ENCODE peak calls at places on chromosomes 12 and 14, in six cellular contexts. One of them, this sample, is unnamed. For H3K4me1, the result is how much of the 10 kb centered on the place peaks cover.

GRCh38 chr12:90174198-90174510 is 465.5 kb upstream of the ATP2B1 start:
- DNase-seq in transverse colon: no peak
- DNase-seq in testis: no peak
- DNase-seq in vagina: no peak
- DNase-seq in uterus: no peak
- DNase-seq in HCT116: peak
- DNase-seq in this sample: no peak

GRCh38 chr12:76124456-76124855 is 40.0 kb upstream of the NAP1L1 start:
- DNase-seq in transverse colon: no peak
- DNase-seq in testis: no peak
- DNase-seq in vagina: no peak
- DNase-seq in uterus: no peak
- DNase-seq in HCT116: no peak
- DNase-seq in this sample: no peak

GRCh38 chr12:13211859-13212664 is 15.5 kb downstream of the EMP1 start:
- DNase-seq in transverse colon: peak
- DNase-seq in testis: peak
- DNase-seq in vagina: no peak
- DNase-seq in uterus: peak
- DNase-seq in HCT116: peak
- DNase-seq in this sample: no peak

GRCh38 chr14:93234798-93235197 is 27.7 kb downstream of the UBR7 start:
- DNase-seq in transverse colon: no peak
- DNase-seq in testis: no peak
- DNase-seq in vagina: no peak
- DNase-seq in uterus: no peak
- DNase-seq in HCT116: no peak
- DNase-seq in this sample: no peak

GRCh38 chr12:18139989-18140596 is 50.1 kb upstream of the RERGL start:
- DNase-seq in transverse colon: no peak
- DNase-seq in testis: no peak
- DNase-seq in vagina: no peak
- DNase-seq in uterus: no peak
- DNase-seq in HCT116: no peak
- DNase-seq in this sample: no peak

GRCh38 chr14:63848890-63849289 is 3.9 kb upstream of the SYNE2 start:
- DNase-seq in transverse colon: no peak
- DNase-seq in testis: no peak
- DNase-seq in vagina: no peak
- DNase-seq in uterus: no peak
- DNase-seq in HCT116: no peak
- DNase-seq in this sample: no peak

GRCh38 chr12:122437656-122438121 is 15.2 kb upstream of the CLIP1 start:
- DNase-seq in transverse colon: peak
- DNase-seq in testis: peak
- DNase-seq in vagina: no peak
- DNase-seq in uterus: peak
- DNase-seq in HCT116: no peak
- DNase-seq in this sample: no peak

GRCh38 chr12:116241157-116241772 is 36.2 kb downstream of the MED13L start:
- DNase-seq in transverse colon: no peak
- DNase-seq in testis: no peak
- DNase-seq in vagina: no peak
- DNase-seq in uterus: no peak
- DNase-seq in HCT116: no peak
- DNase-seq in this sample: no peak

GRCh38 chr14:89252887-89253532 is 164.0 kb downstream of the FOXN3 start:
- DNase-seq in transverse colon: no peak
- DNase-seq in testis: no peak
- DNase-seq in vagina: no peak
- DNase-seq in uterus: no peak
- DNase-seq in HCT116: no peak
- DNase-seq in this sample: peak

GRCh38 chr12:55685671-55686070 is 22.0 kb downstream of the ITGA7 start:
- DNase-seq in transverse colon: no peak
- DNase-seq in testis: no peak
- DNase-seq in vagina: no peak
- DNase-seq in uterus: no peak
- DNase-seq in HCT116: no peak
- DNase-seq in this sample: no peak

GRCh38 chr12:2963154-2963759 is 4.1 kb downstream of the TEAD4 start:
- DNase-seq in transverse colon: no peak
- DNase-seq in testis: no peak
- DNase-seq in vagina: no peak
- DNase-seq in uterus: no peak
- DNase-seq in HCT116: no peak
- DNase-seq in this sample: no peak

GRCh38 chr12:4383304-4383865 is 3.9 kb upstream of the FGF23 start:
- DNase-seq in transverse colon: no peak
- DNase-seq in testis: no peak
- DNase-seq in vagina: no peak
- DNase-seq in uterus: no peak
- DNase-seq in HCT116: no peak
- DNase-seq in this sample: no peak

GRCh38 chr14:27366596-27366995 is 768.8 kb upstream of the NOVA1 start:
- DNase-seq in transverse colon: no peak
- DNase-seq in testis: no peak
- DNase-seq in vagina: no peak
- DNase-seq in uterus: no peak
- DNase-seq in HCT116: no peak
- DNase-seq in this sample: no peak

GRCh38 chr12:76308866-76309265 is 39.3 kb downstream of the BBS10 start:
- DNase-seq in transverse colon: no peak
- DNase-seq in testis: no peak
- DNase-seq in vagina: no peak
- DNase-seq in uterus: no peak
- DNase-seq in HCT116: no peak
- DNase-seq in this sample: no peak

GRCh38 chr14:29521526-29522137 is 406.0 kb downstream of the PRKD1 start:
- DNase-seq in transverse colon: no peak
- DNase-seq in testis: peak
- DNase-seq in vagina: no peak
- DNase-seq in uterus: no peak
- DNase-seq in HCT116: no peak
- DNase-seq in this sample: no peak

GRCh38 chr12:31732926-31733548 is 4.2 kb upstream of the AMN1 start:
- DNase-seq in transverse colon: no peak
- DNase-seq in testis: no peak
- DNase-seq in vagina: no peak
- DNase-seq in uterus: no peak
- DNase-seq in HCT116: peak
- DNase-seq in this sample: no peak

GRCh38 chr14:75283162-75283883 is 4.7 kb downstream of the FOS start:
- DNase-seq in transverse colon: peak
- DNase-seq in testis: no peak
- DNase-seq in vagina: no peak
- DNase-seq in uterus: no peak
- DNase-seq in HCT116: no peak
- DNase-seq in this sample: no peak

GRCh38 chr14:50342211-50343080 is 30.3 kb downstream of the DMAC2L start:
- DNase-seq in transverse colon: peak
- DNase-seq in testis: peak
- DNase-seq in vagina: no peak
- DNase-seq in uterus: peak
- DNase-seq in HCT116: no peak
- DNase-seq in this sample: peak

GRCh38 chr12:71702590-71702989 is 16.7 kb downstream of the TMEM19 start:
- DNase-seq in transverse colon: no peak
- DNase-seq in testis: no peak
- DNase-seq in vagina: no peak
- DNase-seq in uterus: no peak
- DNase-seq in HCT116: no peak
- DNase-seq in this sample: no peak

GRCh38 chr12:96397756-96398421 is 2.4 kb downstream of the CDK17 start:
- DNase-seq in transverse colon: no peak
- DNase-seq in testis: no peak
- DNase-seq in vagina: no peak
- DNase-seq in uterus: no peak
- DNase-seq in HCT116: no peak
- DNase-seq in this sample: no peak

GRCh38 chr14:21112267-21112666 is 11.4 kb downstream of the TMEM253 start:
- DNase-seq in transverse colon: no peak
- DNase-seq in testis: no peak
- DNase-seq in vagina: no peak
- DNase-seq in uterus: no peak
- DNase-seq in HCT116: no peak
- DNase-seq in this sample: no peak

GRCh38 chr12:2876431-2877046 is 435 bp downstream of the FOXM1 start:
- DNase-seq in transverse colon: no peak
- DNase-seq in testis: no peak
- DNase-seq in vagina: no peak
- DNase-seq in uterus: no peak
- DNase-seq in HCT116: no peak
- DNase-seq in this sample: no peak

GRCh38 chr12:27382126-27382795 is 49.6 kb downstream of the BMAL2 start:
- DNase-seq in transverse colon: no peak
- DNase-seq in testis: no peak
- DNase-seq in vagina: no peak
- DNase-seq in uterus: no peak
- DNase-seq in HCT116: no peak
- DNase-seq in this sample: no peak

GRCh38 chr14:88203289-88203688 is 119.8 kb downstream of the KCNK10 start:
- DNase-seq in transverse colon: no peak
- DNase-seq in testis: peak
- DNase-seq in vagina: no peak
- DNase-seq in uterus: no peak
- DNase-seq in HCT116: no peak
- DNase-seq in this sample: no peak

DNA sequence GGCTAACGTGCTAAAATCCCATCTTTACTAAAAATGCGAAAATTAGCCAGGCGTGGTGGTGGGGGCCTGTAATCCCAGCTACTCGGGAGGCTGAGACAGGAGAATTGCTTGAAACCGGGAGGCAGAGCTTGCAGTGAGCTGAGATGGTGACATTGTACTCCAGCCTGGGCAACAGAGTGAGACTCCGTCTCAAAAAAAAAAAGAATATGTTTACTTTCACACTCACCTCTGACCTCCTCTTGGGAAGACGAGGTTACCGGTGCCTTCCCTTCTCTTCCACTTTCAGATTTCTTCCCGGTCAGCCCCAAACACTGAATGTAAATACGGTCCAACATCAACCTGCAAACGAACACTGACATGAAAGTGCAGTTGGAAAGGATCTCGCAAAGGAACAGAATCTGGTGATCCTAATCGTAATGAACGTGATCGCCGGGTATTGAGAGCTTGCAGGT is 31.8 kb upstream of the PPP1R13B start:
- DNase-seq in transverse colon: no peak
- DNase-seq in testis: no peak
- DNase-seq in vagina: no peak
- DNase-seq in uterus: no peak
- DNase-seq in HCT116: no peak
- DNase-seq in this sample: no peak
- H3K4me1 ChIP-seq in transverse colon: under half
- H3K4me1 ChIP-seq in testis: under half
- H3K4me1 ChIP-seq in vagina: under half
- H3K4me1 ChIP-seq in uterus: under half
- H3K4me1 ChIP-seq in HCT116: under half
- H3K4me1 ChIP-seq in this sample: under half

DNA sequence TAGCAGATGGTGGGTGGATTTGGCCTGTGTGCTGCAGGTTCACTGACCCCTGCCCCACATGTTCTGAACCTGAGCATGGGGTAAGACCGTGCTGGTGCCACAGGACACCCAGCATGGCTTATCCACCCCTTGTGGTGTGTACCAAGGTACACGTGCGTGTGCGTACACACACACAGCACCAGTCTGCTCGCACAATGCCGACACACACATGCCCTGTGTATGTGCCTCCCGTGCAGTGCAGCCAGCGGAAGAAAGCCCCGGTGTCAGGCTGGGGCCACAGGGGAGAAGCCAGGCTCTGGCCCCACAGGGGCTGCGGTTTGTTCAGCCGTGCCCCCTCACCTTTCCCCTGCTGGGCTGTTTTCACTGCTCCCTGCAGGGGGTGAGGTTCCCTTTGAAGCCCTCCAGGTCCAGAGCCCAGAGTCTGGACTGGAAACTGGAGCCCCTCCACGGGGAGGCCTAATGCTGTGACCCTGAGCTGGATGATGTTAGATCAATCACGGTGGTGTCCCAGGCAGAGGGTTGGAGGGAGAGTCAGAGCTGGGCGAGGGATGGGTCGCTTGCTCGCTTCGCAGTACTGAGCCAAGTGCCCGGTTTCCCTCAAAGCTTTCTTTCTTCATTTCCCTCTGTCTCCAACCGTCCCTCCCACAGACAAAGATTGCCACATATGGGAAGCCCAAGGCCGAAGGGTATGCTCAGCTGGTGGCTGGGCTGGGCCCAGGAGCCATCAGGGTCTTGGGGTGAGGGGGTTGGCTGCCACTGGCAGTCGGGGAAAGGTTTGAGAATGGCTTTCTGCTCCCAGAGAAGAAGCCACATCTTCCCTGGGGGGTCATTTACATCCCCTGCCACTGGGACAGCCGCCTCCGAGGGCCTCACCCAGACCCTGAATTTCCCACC is 6.2 kb downstream of the DTX1 start:
- DNase-seq in transverse colon: no peak
- DNase-seq in testis: no peak
- DNase-seq in vagina: no peak
- DNase-seq in uterus: no peak
- DNase-seq in HCT116: no peak
- DNase-seq in this sample: peak
- TF ChIP-seq CTCF in transverse colon: no peak
- TF ChIP-seq CTCF in testis: no peak
- TF ChIP-seq CTCF in vagina: no peak
- TF ChIP-seq CTCF in uterus: no peak
- TF ChIP-seq CTCF in HCT116: no peak
- TF ChIP-seq CTCF in this sample: no peak

DNA sequence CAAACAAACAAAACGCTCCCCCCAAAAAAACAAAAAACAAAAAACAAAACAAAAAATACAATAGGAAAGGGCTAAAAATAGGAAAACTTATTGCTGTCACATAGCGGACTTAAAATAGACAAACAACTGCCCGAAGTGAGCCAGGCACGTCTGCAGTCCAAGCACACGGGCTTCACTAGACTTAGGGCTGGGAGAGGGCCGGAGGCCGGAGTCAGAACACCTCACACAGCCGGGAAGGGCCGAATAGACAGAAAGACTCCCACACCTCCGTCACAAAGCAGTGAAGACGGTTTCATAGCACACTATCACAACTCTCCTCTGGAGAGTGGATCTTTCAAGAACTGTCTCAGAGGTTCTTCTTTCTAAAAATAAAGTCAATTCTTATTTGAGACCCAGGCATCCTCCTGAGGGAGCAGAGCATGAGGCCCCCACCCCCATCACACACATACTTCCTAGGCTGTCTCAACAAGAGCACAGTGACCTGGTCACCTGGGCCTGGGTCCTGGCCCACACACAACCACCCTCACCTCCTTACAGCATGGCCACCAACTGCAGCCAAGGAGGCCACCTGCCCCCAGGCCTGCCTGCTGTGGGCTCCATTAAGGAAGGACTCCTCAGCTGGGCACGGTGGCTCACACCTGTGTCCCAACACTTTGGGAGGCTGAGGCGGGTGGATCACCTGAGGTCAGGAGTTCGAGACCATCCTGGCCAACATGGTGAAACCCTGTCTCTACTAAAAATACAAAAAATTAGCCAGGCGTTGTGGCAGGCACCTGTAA is 6.7 kb downstream of the BAG5 start:
- DNase-seq in transverse colon: no peak
- DNase-seq in testis: no peak
- DNase-seq in vagina: no peak
- DNase-seq in uterus: no peak
- DNase-seq in HCT116: no peak
- DNase-seq in this sample: no peak
- TF ChIP-seq POLR2A in transverse colon: no peak
- TF ChIP-seq POLR2A in testis: no peak
- TF ChIP-seq POLR2A in vagina: no peak
- TF ChIP-seq POLR2A in uterus: no peak
- TF ChIP-seq POLR2A in HCT116: no peak
- TF ChIP-seq POLR2A in this sample: no peak

GRCh38 chr12:11810160-11810559 is 160.7 kb downstream of the ETV6 start:
- DNase-seq in transverse colon: no peak
- DNase-seq in testis: no peak
- DNase-seq in vagina: no peak
- DNase-seq in uterus: no peak
- DNase-seq in HCT116: no peak
- DNase-seq in this sample: no peak
- H3K4me1 ChIP-seq in transverse colon: under half
- H3K4me1 ChIP-seq in testis: under half
- H3K4me1 ChIP-seq in vagina: under half
- H3K4me1 ChIP-seq in uterus: under half
- H3K4me1 ChIP-seq in HCT116: under half
- H3K4me1 ChIP-seq in this sample: under half